ENCODE peak calls at places on chromosomes 5 and 9, in ten cellular contexts. M is body of pancreas, D is uterus, G is gastrocnemius medialis, I is A549, C is ovary, Q is spleen, O is tibial nerve, V is breast epithelium, J is adrenal gland. A is an unnamed sample.

GRCh38 chr9:122001491-122002201 is 91.5 kb downstream of the TTLL11 start:
- DNase-seq in D (no peak), V (no peak), G (peak), O (no peak), Q (no peak), J (peak), M (no peak), I (no peak), C (no peak), A (no peak)

GRCh38 chr5:165188555-165189260 is 1683.3 kb downstream of the MAT2B start:
- DNase-seq in O (peak), C (no peak), G (no peak), M (no peak), V (no peak), J (no peak), I (no peak), D (no peak), Q (no peak), A (no peak)

GRCh38 chr5:1172670-1173404 is 28.6 kb upstream of the SLC6A19 start:
- DNase-seq in C (no peak), D (no peak), O (no peak), Q (no peak), G (no peak), J (no peak), V (no peak), M (no peak), I (no peak), A (no peak)

GRCh38 chr9:73199886-73200285 is 48.2 kb downstream of the ANXA1 start:
- DNase-seq in D (no peak), C (no peak), G (no peak), V (no peak), Q (no peak), O (no peak), M (no peak), J (no peak), I (peak), A (no peak)

GRCh38 chr5:78506296-78507049 is 142.1 kb downstream of the LHFPL2 start:
- DNase-seq in I (no peak), G (no peak), C (no peak), O (no peak), Q (no peak), D (no peak), M (no peak), J (no peak), V (no peak), A (peak)

GRCh38 chr9:92328225-92328624 is 2.5 kb downstream of the CENPP start:
- DNase-seq in Q (no peak), O (no peak), V (no peak), D (no peak), C (no peak), M (no peak), J (no peak), G (no peak), I (peak), A (no peak)

GRCh38 chr5:107470007-107470582 is 200.6 kb downstream of the EFNA5 start:
- DNase-seq in I (no peak), G (no peak), M (no peak), V (no peak), C (no peak), J (no peak), D (no peak), Q (no peak), O (no peak), A (no peak)

GRCh38 chr5:20215257-20215656 is 227.3 kb upstream of the CDH18 start:
- DNase-seq in Q (no peak), M (no peak), O (no peak), J (no peak), G (no peak), C (no peak), I (no peak), V (no peak), D (no peak), A (no peak)

GRCh38 chr5:107948377-107948776 is 277.6 kb upstream of the EFNA5 start:
- DNase-seq in C (no peak), Q (no peak), M (no peak), J (no peak), D (no peak), I (no peak), V (no peak), O (no peak), G (no peak), A (no peak)

GRCh38 chr5:135332519-135333150 is 66.4 kb downstream of the MACROH2A1 start:
- DNase-seq in G (no peak), D (no peak), I (peak), J (no peak), C (no peak), M (no peak), V (no peak), O (no peak), Q (no peak), A (no peak)

GRCh38 chr5:135210286-135211055 is 176.4 kb upstream of the PITX1 start:
- DNase-seq in M (no peak), V (peak), I (no peak), O (no peak), C (no peak), D (no peak), G (no peak), Q (peak), J (no peak), A (peak)

GRCh38 chr9:96294146-96294545 is 7.8 kb downstream of the HSD17B3 start:
- DNase-seq in M (no peak), O (no peak), C (no peak), G (no peak), D (no peak), J (no peak), Q (no peak), I (no peak), V (no peak), A (no peak)

GRCh38 chr9:1057910-1058309 is 7.8 kb downstream of the DMRT2 start:
- DNase-seq in Q (no peak), G (no peak), J (no peak), O (no peak), V (no peak), D (no peak), M (no peak), C (no peak), I (no peak), A (no peak)

GRCh38 chr9:121784706-121785426 is 133.4 kb downstream of the DAB2IP start:
- DNase-seq in D (no peak), C (peak), Q (peak), O (no peak), V (no peak), M (no peak), J (no peak), I (no peak), G (no peak), A (no peak)

GRCh38 chr5:124234022-124234899 is 512.2 kb downstream of the ZNF608 start:
- DNase-seq in G (no peak), D (no peak), I (no peak), Q (no peak), M (no peak), V (no peak), J (no peak), O (no peak), C (no peak), A (no peak)

GRCh38 chr5:69042915-69043795 is 50.7 kb upstream of the SLC30A5 start:
- DNase-seq in Q (peak), C (peak), I (peak), M (peak), O (peak), G (peak), V (peak), J (peak), D (peak), A (peak)

GRCh38 chr9:130137870-130138653 is 34.1 kb upstream of the NCS1 start:
- DNase-seq in C (peak), G (no peak), I (no peak), Q (no peak), O (no peak), V (peak), J (peak), M (no peak), D (peak), A (no peak)

GRCh38 chr9:124366476-124367220 is 48.6 kb downstream of the PSMB7 start:
- DNase-seq in C (no peak), G (no peak), I (no peak), M (no peak), V (no peak), D (no peak), J (no peak), Q (no peak), O (no peak), A (no peak)

GRCh38 chr5:1387876-1388275 is 43.0 kb upstream of the CLPTM1L start:
- DNase-seq in V (no peak), I (no peak), M (no peak), O (no peak), G (no peak), D (no peak), C (no peak), Q (no peak), J (no peak), A (no peak)

GRCh38 chr5:54663876-54664275 is 146.3 kb downstream of the SNX18 start:
- DNase-seq in I (no peak), V (peak), D (peak), G (peak), C (no peak), O (peak), M (no peak), J (peak), Q (no peak), A (peak)

GRCh38 chr5:67678594-67678993 is 482.0 kb upstream of the CD180 start:
- DNase-seq in G (no peak), C (no peak), M (no peak), I (no peak), V (no peak), Q (no peak), D (no peak), J (no peak), O (no peak), A (no peak)

GRCh38 chr9:125995006-125995405 is 247.8 kb downstream of the PBX3 start:
- DNase-seq in V (no peak), I (no peak), J (no peak), G (no peak), M (no peak), Q (no peak), C (no peak), D (no peak), O (no peak), A (no peak)

GRCh38 chr5:172147857-172148256 is 40.2 kb downstream of the STK10 start:
- DNase-seq in C (no peak), G (no peak), D (no peak), I (no peak), M (no peak), J (no peak), O (no peak), V (no peak), Q (peak), A (no peak)

GRCh38 chr9:130927995-130928900 is 10.8 kb downstream of the FIBCD1 start:
- DNase-seq in V (no peak), G (no peak), Q (no peak), M (peak), J (peak), I (peak), D (no peak), C (peak), O (no peak), A (no peak)

GRCh38 chr9:21317956-21318923 is 13.1 kb upstream of the IFNA5 start:
- DNase-seq in C (peak), Q (no peak), J (peak), V (no peak), G (no peak), M (peak), D (peak), O (peak), I (no peak), A (no peak)

DNA sequence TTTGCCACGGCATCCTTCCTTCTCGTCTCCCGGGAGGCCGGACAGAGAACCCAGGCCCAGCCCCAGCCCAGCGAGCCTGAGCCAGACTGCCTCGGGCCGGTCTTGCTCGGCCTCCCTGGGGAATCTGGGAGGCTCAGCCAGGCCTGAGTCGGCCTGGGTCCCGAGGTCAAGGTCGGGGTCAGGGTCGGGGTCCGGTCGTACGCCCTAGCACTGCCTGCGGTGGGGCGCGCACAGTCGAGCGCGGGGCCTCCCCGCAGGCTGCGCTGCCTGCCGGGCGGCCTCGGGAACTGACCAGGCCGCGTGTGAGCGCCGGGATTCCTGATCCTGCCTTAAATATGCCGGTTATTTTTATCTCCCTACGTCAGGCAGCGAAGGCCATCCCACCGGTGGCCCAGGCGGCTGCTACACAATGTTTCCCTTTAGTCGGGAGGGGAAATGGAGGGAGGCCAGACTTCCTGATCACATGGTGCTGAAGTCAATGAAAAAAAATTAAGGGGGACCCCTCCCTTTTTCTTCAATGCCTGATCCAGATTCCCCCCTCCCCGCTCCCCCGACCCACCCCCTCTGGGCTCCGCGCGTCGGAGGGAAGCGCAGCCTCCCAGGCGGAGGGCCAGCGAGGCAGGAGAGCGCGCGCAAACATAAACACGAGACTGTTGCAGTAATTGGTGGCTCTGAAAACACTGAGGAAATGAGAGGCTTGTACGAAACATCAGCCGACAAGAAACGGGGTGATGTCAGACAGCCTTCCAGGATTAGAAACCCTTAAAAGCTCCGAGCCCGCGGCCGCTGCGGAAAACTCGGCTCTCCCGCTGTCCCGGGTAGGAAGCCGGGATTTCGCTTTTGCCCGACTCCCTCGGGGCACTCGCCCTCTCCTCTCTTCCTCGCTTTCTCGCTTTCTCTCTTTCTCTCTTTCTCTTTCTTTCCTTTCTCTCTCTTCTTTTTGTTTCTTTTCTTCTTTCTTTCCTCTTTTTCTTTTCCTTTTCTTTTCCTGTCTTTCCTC is 148.2 kb upstream of the KLF4 start:
- DNase-seq in V (peak), J (peak), O (peak), D (peak), C (peak), G (peak), M (peak), Q (peak), I (peak), A (peak)
- H3K4me3 ChIP-seq in V (peak), J (peak), O (peak), D (peak), C (peak), G (peak), M (no peak), Q (peak), I (peak), A (no peak)

DNA sequence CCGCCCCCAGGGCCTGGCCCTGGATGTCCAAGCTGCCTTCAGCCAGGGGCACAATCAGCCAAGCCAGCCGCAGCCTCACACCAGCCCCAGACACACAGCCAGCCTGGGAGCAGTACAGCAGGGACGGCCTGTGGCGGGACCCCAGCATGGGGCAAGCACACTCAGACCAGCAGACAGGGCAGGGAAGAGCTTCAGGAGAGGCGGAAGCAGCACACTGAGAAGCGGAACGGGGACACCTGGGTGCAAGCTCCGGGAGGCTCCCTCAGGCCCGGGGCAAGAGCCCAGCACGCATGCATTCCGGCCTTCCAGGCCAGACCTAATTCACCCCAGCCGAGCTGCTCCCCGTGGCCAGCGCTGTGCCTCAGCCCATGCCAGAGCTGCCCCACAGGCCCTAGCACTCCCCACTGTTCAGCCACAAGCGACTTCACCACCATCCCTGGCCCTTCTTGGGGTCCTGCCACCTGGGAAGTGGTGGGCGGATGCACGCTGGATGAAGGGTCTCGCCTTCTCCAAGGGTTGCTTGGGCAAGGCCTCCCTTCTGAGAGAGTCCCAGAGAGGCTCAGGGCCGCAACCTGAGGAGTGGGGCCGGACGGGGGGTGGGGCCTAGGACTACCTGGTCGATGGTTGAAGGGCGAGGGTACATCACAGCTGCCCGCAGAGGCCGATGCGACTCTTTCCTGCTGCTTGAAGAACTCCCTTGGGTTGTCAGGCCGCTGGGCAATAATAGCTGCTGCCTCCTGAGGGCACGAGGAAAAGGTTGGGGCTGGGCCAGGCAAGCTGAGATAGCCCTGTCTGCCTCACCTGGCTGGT is 13.4 kb downstream of the DBN1 start:
- DNase-seq in J (no peak), I (no peak), M (no peak), O (no peak), D (no peak), V (no peak), G (no peak), C (no peak), Q (no peak), A (no peak)
- TF ChIP-seq POLR2A in J (no peak), I (no peak), M (no peak), O (no peak), D (no peak), V (no peak), G (no peak), C (no peak), Q (no peak), A (no peak)

GRCh38 chr5:146390469-146390868 is 51.8 kb downstream of the POU4F3 start:
- DNase-seq in I (no peak), M (no peak), O (no peak), D (no peak), J (no peak), C (no peak), Q (no peak), V (no peak), G (no peak), A (no peak)
- TF ChIP-seq CTCF in I (peak), M (no peak), O (no peak), D (no peak), J (no peak), C (no peak), Q (no peak), V (no peak), G (no peak), A (no peak)

DNA sequence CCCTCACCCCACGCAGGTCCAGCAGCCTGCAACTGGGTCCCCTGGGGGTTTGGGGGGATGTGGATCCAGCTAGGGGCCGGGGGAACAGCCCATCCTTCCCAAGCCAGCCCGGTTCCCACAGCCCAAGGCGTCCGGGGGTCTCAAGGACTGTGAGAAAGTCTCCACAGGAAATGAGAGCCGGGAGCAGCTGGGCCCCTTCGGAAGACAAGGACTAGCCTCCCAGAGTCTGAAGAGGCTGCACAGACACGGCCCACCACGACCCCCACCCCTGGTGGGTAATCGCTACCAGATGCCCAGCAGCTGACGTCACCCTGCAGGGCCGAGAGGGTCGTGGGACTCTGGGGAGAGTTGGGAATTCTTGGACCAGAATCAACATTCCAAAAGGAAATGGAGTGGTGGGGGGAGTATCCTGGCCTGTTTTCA is 10.5 kb downstream of the SH2D3C start:
- DNase-seq in G (no peak), C (no peak), Q (no peak), D (no peak), V (no peak), M (no peak), J (no peak), O (no peak), I (no peak), A (no peak)
- H3K4me3 ChIP-seq in G (peak), C (no peak), Q (peak), D (no peak), V (peak), M (no peak), J (no peak), O (no peak), I (no peak), A (no peak)

GRCh38 chr9:134455951-134456739 is 129.9 kb downstream of the RXRA start:
- DNase-seq in M (peak), V (peak), D (peak), J (peak), G (peak), Q (peak), C (peak), O (peak), I (peak), A (peak)
- TF ChIP-seq POLR2A in M (no peak), V (no peak), D (peak), J (peak), G (peak), Q (no peak), C (no peak), O (peak), I (no peak), A (no peak)

GRCh38 chr9:127438394-127438793 is 12.8 kb downstream of the RPL12 start:
- DNase-seq in Q (no peak), J (no peak), D (no peak), I (no peak), C (no peak), G (no peak), M (no peak), O (no peak), V (no peak), A (no peak)

DNA sequence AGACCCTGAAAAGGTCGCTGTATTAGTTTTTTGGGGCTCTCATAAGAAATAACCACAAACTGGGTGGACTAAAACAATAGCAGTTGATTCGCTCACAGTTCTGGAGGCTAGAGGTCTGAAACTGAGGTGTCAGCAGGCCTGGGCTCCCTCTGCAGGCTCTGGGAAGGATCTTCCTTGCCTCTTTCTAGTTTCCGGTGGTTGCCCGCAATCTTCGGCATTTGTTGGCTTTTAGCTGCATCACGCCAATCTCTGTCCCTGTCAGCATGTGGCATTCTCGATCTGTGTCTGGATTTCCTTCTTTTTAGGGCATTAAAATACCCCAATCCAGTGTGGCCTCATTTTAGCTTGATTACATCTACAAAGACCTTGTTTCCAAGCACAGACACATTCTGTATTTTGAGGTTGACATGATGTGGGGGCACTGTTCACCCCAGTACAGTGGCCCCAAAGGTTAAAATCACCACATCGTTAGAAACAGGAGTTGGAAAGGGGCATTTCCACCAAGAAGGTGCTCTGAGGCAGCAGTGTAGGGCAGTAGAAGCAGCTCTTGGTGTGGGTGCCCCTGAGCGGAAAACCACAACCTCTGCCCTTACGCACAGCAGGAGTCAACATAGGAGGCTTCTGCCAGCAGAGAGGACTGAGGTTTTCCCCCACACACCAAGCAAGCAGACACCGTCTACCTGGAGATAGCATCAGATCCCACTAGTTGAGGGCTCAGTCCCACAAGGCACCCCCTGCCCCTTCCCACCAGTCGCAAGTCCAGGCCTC is 13.5 kb downstream of the ZNF79 start:
- DNase-seq in M (no peak), D (no peak), G (no peak), C (no peak), J (no peak), I (no peak), Q (no peak), O (no peak), V (no peak), A (no peak)
- TF ChIP-seq CTCF in M (no peak), D (no peak), G (no peak), C (no peak), J (no peak), I (no peak), Q (no peak), O (no peak), V (no peak), A (no peak)